ENCODE peak calls at places on chromosome 20, in six cellular contexts. N is kidney glomerular epithelial cell; J is stimulated activated naive CD8-positive, alpha-beta T cell treated with anti-CD3 and anti-CD28 coated beads, Interleukin-15, amount 100 ng/mL, for 72 hours; P is endothelial cell of umbilical vein; R is GF-D8; Y is NCI-H460. I is an unnamed sample.

GRCh38 chr20:18428490-18429173 is 38.2 kb downstream of the DZANK1 start:
- DNase-seq in N (peak), J (no peak), R (no peak), P (peak), Y (peak), I (no peak)

GRCh38 chr20:15610700-15611277 is 962.5 kb downstream of the KIF16B start:
- DNase-seq in P (no peak), J (no peak), Y (no peak), R (no peak), N (no peak), I (no peak)

GRCh38 chr20:38270869-38271608 is 10.5 kb upstream of the KIAA1755 start:
- DNase-seq in R (no peak), Y (peak), P (peak), N (peak), J (no peak), I (no peak)

GRCh38 chr20:602357-602970 is 7.6 kb downstream of the TCF15 start:
- DNase-seq in P (peak), N (no peak), Y (no peak), J (no peak), R (no peak), I (no peak)

GRCh38 chr20:51159303-51159702 is 136.4 kb upstream of the KCNG1 start:
- DNase-seq in Y (no peak), N (no peak), P (no peak), R (no peak), J (no peak), I (no peak)

GRCh38 chr20:58277578-58278344 is 31.8 kb upstream of the RAB22A start:
- DNase-seq in R (no peak), N (no peak), Y (no peak), J (no peak), P (no peak), I (no peak)

GRCh38 chr20:23147964-23148720 is 62.0 kb upstream of the CD93 start:
- DNase-seq in R (peak), J (no peak), Y (peak), N (peak), P (peak), I (no peak)

GRCh38 chr20:11952621-11953020 is 34.9 kb downstream of the BTBD3 start:
- DNase-seq in R (no peak), Y (no peak), P (no peak), J (no peak), N (no peak), I (no peak)

GRCh38 chr20:15042723-15043122 is 705.3 kb upstream of the FLRT3 start:
- DNase-seq in Y (no peak), N (no peak), R (no peak), P (no peak), J (no peak), I (no peak)

GRCh38 chr20:54194724-54195438 is 13.0 kb upstream of the PFDN4 start:
- DNase-seq in N (no peak), P (no peak), R (no peak), Y (no peak), J (no peak), I (no peak)

I was measured in effector memory CD8-positive, alpha-beta T cell.